ENCODE peak calls at places on chromosome 13, in four cellular contexts. D is cardiac fibroblast, H is AG04450, U is DND-41. V is an unnamed sample.

GRCh38 chr13:60121288-60121687 is 42.4 kb downstream of the DIAPH3 start:
- DNase-seq in D (no peak), H (no peak), U (peak; percentile 20), V (no peak)

GRCh38 chr13:95704510-95704909 is 27.6 kb downstream of the DNAJC3 start:
- DNase-seq in D (no peak), H (no peak), U (no peak), V (no peak)

GRCh38 chr13:39688699-39689405 is 33.4 kb downstream of the COG6 start:
- DNase-seq in D (peak; percentile 10), H (no peak), U (no peak), V (peak; percentile 29)

GRCh38 chr13:39527961-39528720 is 74.9 kb downstream of the LHFPL6 start:
- DNase-seq in D (peak; percentile 96), H (peak; percentile 85), U (no peak), V (no peak)

GRCh38 chr13:41694902-41695301 is 237.6 kb downstream of the RGCC start:
- DNase-seq in D (peak; percentile 98), H (peak; percentile 70), U (no peak), V (peak; percentile 12)

GRCh38 chr13:112187527-112188297 is 120.8 kb downstream of the SOX1 start:
- DNase-seq in D (no peak), H (no peak), U (no peak), V (no peak)

GRCh38 chr13:101412076-101412475 is 4.2 kb downstream of the NALCN start:
- DNase-seq in D (no peak), H (no peak), U (no peak), V (no peak)

GRCh38 chr13:46377554-46377953 is 9.5 kb downstream of the RUBCNL start:
- DNase-seq in D (no peak), H (no peak), U (no peak), V (peak; percentile 72)

GRCh38 chr13:19818223-19818842 is 35.6 kb upstream of the PSPC1 start:
- DNase-seq in D (no peak), H (no peak), U (peak; percentile 31), V (peak; percentile 25)

GRCh38 chr13:71865858-71866172 is 1.2 kb downstream of the DACH1 start:
- DNase-seq in D (peak; percentile 9), H (no peak), U (no peak), V (no peak)
- H3K4me3 ChIP-seq in D (peak overlapping the region; percentile 45), H (peak overlapping the region; percentile 43), U (peak overlapping the region; percentile 53), V (peak overlapping the region; percentile 10)

GRCh38 chr13:26221721-26222522 is at the start of gene RNF6:
- DNase-seq in D (peak; percentile 99), H (peak; percentile 98), U (peak; percentile 95), V (peak; percentile 98)
- TF ChIP-seq CTCF in D (peak; percentile 3), H (no peak), U (no peak), V (no peak)

GRCh38 chr13:110339975-110340550 is 33.0 kb downstream of the COL4A2 start:
- DNase-seq in D (no peak), H (no peak), U (no peak), V (no peak)
- H3K4me3 ChIP-seq in D (peak overlapping the region; percentile 9), H (no peak overlapping the region), U (no peak overlapping the region), V (no peak overlapping the region)

GRCh38 chr13:96817336-96817941 is 176.8 kb downstream of the OXGR1 start:
- DNase-seq in D (peak; percentile 66), H (no peak), U (no peak), V (peak; percentile 16)
- TF ChIP-seq CTCF in D (peak; percentile 42), H (peak; percentile 39), U (peak; percentile 41), V (peak; percentile 34)

DNA sequence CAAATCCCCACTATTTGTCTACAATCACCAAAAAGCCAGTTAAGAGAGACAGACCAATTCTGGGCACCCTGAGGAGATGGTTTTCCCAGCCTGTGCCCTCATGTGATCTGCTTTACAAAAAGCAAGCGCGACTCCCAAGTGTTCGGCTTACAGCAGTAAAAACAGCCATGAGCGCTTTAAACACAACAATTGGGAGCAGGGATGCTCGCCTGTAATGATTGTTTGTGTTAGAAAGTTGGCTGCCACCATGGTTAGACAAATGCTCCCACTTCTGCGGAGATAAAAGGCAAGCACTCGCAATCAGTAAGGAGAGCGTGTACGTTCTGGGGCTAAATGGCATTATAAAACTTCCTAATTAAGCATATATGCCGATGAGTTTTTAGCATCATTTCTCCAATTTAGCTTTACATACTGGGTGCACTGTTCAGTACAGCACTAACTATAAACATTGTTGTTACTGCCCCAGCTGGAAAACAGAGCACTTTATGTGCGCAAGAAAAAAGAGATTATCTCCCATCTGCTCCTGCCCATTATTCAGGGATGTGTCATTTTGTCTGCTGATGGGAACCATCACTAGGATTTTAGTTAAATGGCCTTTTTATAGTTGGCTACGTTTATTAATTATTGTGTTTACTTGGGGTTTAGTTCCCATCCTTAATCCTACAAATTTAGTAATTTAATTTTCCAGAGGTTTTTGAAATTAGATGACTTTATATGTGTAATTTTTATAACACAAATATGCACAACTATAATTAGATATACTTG is 309.3 kb upstream of the MAB21L1 start:
- DNase-seq in D (no peak), H (no peak), U (no peak), V (no peak)
- H3K4me3 ChIP-seq in D (no peak overlapping the region), H (no peak overlapping the region), U (no peak overlapping the region), V (no peak overlapping the region)

DNA sequence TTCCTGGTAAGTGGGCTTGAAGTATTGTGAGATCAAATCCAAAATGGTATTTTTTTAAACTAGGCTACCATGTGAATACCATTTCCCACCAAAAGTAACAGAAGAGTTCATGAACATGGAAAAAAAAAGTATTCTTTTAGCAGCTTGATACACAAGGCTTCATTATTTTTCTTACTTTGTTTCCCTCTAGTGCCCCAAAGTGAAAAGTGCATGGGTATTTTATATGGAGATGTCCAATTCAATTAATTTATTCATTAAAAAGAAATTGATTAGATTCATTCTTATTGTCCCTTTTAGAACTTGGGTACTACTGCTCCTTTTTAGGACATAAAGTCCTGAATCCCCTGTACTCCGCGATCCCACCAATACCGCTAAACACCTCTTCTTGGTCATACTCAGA is 28.6 kb upstream of the SCEL start:
- DNase-seq in D (no peak), H (no peak), U (no peak), V (no peak)
- TF ChIP-seq CTCF in D (no peak), H (peak; percentile 25), U (peak; percentile 42), V (no peak)

DNA sequence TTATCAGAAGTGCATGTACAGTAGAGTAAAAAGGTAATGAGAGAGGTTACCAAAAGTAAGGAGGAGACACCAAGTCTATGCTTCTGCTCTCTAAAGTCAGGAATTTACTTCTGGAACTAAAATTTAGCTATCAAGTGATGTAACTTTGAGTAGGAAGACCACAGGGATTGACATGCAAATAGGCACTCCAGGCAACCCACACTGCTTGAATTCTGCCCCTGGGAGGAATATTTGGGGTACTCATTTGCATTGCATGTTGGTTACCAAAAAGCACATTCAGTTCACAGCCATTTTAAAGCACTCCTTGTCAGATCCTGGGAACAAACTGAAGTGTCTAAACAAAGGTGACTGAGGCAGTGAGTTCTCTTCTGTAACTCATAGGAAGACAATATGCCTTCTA is 126.0 kb upstream of the NBEA start:
- DNase-seq in D (no peak), H (no peak), U (no peak), V (no peak)
- H3K4me3 ChIP-seq in D (no peak overlapping the region), H (no peak overlapping the region), U (no peak overlapping the region), V (no peak overlapping the region)

DNA sequence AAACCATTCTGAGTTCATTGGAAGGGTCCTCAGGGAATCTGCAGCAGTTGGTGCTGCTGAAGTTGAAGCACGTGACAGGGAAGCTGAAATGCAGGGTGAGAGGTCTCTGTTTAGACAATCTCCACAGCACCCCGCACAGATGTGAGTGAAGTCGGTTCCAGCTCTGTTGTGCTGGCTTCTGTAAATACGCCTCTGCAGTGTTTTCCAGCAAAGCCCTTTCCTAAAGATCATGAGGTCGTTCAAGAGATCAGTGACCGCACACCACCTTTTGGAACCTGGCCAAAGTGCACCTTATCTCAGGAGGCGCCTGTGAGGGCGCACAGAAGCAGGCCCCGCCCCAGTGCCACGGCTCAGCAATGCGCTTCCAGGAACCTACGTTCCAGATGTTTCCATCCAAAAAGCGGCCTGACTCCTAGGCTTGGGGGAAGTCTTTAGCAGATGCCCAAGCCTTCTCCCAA is 10.8 kb downstream of the CUL4A start:
- DNase-seq in D (no peak), H (no peak), U (no peak), V (no peak)
- TF ChIP-seq CTCF in D (no peak), H (no peak), U (no peak), V (no peak)

V was measured in GM12865.